ENCODE peak calls at places on chromosome 7, in four cellular contexts. Q is fibroblast of lung; M is CD8-positive, alpha-beta T cell; I is brain microvascular endothelial cell. L is an unnamed sample. For H3K36me3, the result is how much of the 10 kb centered on the place peaks cover.

GRCh38 chr7:110921478-110922210 is 169.3 kb upstream of the LRRN3 start:
- DNase-seq in I (no peak), Q (peak), M (no peak), L (no peak)

GRCh38 chr7:150800576-150801241 is at the start of gene TMEM176A:
- DNase-seq in M (peak), Q (no peak), I (no peak), L (no peak)

GRCh38 chr7:4134204-4134603 is 547.9 kb upstream of the FOXK1 start:
- DNase-seq in M (no peak), I (no peak), Q (no peak), L (no peak)

GRCh38 chr7:111982804-111983203 is 223.4 kb downstream of the DOCK4 start:
- DNase-seq in I (peak), Q (peak), M (no peak), L (no peak)

GRCh38 chr7:54967384-54967783 is 51.4 kb upstream of the EGFR start:
- DNase-seq in Q (peak), M (no peak), I (no peak), L (no peak)

GRCh38 chr7:42128703-42129102 is 108.3 kb downstream of the GLI3 start:
- DNase-seq in M (no peak), Q (peak), I (no peak), L (peak)

GRCh38 chr7:115249080-115249479 is 327.2 kb downstream of the MDFIC start:
- DNase-seq in I (no peak), Q (no peak), M (no peak), L (no peak)

GRCh38 chr7:36317276-36317675 is 72.4 kb upstream of the ANLN start:
- DNase-seq in Q (no peak), M (no peak), I (no peak), L (peak)

GRCh38 chr7:99579281-99579955 is 18.6 kb upstream of the TMEM225B start:
- DNase-seq in M (no peak), Q (no peak), I (no peak), L (no peak)

GRCh38 chr7:50792342-50793114 is 9.8 kb upstream of the GRB10 start:
- DNase-seq in Q (peak), I (peak), M (no peak), L (no peak)

GRCh38 chr7:143214789-143215679 is 6.8 kb upstream of the TAS2R40 start:
- DNase-seq in I (peak), Q (peak), M (peak), L (peak)

GRCh38 chr7:123282181-123282580 is 82.4 kb upstream of the SLC13A1 start:
- DNase-seq in Q (peak), I (no peak), M (no peak), L (no peak)

GRCh38 chr7:130356121-130356759 is 11.6 kb downstream of the CPA5 start:
- DNase-seq in Q (peak), M (no peak), I (peak), L (peak)

GRCh38 chr7:95411036-95411435 is 14.9 kb upstream of the PON3 start:
- DNase-seq in I (peak), M (no peak), Q (peak), L (peak)

GRCh38 chr7:128116740-128117139 is 85.5 kb upstream of the LRRC4 start:
- DNase-seq in M (no peak), Q (no peak), I (no peak), L (no peak)

GRCh38 chr7:77413861-77414424 is 2.2 kb downstream of the GSAP start:
- DNase-seq in M (no peak), I (no peak), Q (peak), L (no peak)

GRCh38 chr7:47290466-47290865 is 291.4 kb downstream of the TNS3 start:
- DNase-seq in Q (no peak), M (no peak), I (no peak), L (no peak)

GRCh38 chr7:155001756-155002410 is 1.0 kb downstream of the PAXIP1 start:
- DNase-seq in I (no peak), Q (peak), M (no peak), L (peak)

GRCh38 chr7:70353948-70354335 is 755.7 kb downstream of the AUTS2 start:
- DNase-seq in I (no peak), Q (no peak), M (no peak), L (no peak)

GRCh38 chr7:22417349-22417748 is 60.4 kb upstream of the RAPGEF5 start:
- DNase-seq in M (no peak), Q (no peak), I (no peak), L (no peak)

GRCh38 chr7:55878701-55879100 is 8.6 kb upstream of the ZNF713 start:
- DNase-seq in Q (no peak), I (no peak), M (no peak), L (no peak)

GRCh38 chr7:70230761-70231160 is 632.5 kb downstream of the AUTS2 start:
- DNase-seq in Q (no peak), M (no peak), I (no peak), L (no peak)

GRCh38 chr7:23449941-23450340 is 20.4 kb downstream of the IGF2BP3 start:
- DNase-seq in I (no peak), Q (no peak), M (no peak), L (no peak)

GRCh38 chr7:43148161-43148731 is 35.8 kb downstream of the HECW1 start:
- DNase-seq in I (no peak), M (no peak), Q (peak), L (no peak)
- H3K27ac ChIP-seq in I (no peak), M (no peak), Q (no peak), L (no peak)

DNA sequence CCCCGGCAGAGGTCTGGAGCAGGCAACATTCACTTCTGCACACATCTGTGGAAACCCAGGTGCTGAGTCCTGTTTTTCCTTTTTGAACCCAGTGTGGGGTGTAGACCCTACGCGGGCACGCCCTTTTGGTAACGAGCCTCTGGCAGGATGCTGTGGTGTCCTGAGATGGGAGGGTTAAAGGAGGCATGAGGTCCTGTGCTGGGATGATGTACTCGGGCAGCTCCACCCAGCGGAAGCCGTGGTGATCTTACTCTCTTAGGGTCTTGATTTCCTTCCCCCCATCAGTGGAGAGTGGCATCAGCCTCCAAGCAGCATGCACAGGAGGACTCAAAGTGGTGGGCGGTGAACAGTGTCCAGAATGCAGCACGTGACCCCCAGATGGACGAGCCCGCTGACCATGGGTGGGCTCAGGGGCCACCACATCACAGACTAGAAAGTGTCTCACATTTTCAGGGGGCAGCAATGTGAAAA is 148.6 kb downstream of the DNAJB6 start:
- DNase-seq in M (no peak), I (no peak), Q (no peak), L (no peak)
- TF ChIP-seq CTCF in M (no peak), I (no peak), Q (no peak), L (no peak)

DNA sequence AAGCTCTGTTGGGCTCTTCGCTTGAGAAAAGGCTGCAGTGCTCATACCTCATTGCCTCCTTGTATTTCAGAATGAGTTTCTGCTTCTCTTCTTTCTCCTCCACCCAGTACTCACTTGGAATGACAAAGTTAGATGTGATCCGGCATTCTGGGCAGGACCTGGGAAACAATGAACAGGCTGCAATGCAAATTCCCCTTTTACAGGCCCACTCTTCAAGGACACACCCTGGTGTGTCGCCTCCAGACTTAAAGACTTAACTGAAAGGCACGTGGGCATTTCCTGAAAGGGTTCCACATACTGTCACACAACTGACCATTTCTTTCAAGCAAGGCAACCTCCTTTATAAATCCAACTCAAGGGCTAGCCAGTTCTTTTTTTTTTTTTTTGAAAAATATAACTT is 23.6 kb downstream of the MKRN1 start:
- DNase-seq in I (no peak), M (no peak), Q (no peak), L (no peak)
- H3K36me3 ChIP-seq in I (under half), M (half or more), Q (under half), L (under half)

DNA sequence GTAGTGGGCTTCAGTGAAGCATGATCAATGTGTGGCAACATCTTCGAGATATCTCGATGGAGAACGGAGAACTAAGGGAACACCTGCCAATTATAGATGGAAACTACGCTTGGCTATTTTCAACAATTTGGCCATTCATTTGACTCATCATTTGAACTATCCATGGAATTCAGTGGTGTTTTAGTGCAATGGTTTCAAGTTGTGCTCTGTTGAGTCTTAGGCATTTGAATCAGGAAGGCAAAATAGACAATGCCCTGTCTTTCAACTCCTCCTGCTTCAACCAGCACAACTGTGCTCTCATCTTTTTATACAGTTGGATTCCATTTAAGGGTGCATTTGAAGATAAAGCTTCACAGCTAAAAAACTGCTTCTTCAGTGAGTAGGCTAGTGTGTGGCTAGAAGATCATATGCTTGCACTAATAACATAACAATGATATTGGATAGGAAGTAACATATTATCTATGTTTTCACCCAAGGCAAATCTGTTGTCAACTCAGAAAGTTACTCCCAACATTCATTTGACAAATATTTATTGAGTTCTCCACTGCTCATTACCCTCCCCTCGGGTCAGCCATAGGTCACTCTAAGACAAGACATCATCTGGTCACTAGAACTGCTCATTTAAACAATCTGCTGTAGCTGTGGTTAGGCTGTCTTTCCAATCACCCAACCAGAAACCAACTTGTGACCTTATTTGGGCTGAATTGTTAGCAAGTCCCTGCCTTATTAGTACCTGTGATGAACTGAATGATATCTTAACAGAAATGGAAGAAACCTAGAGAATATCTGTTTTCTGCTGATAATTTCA is 314.1 kb upstream of the SP4 start:
- DNase-seq in M (no peak), I (no peak), Q (no peak), L (no peak)
- H3K27ac ChIP-seq in M (no peak), I (no peak), Q (no peak), L (no peak)